ENCODE peak calls at places on chromosomes 7 and 10, in five cellular contexts. M is left ventricle myocardium superior; Z is stimulated activated CD8-positive, alpha-beta memory T cell treated with anti-CD3 and anti-CD28 coated beads, Interleukin-7, amount 100 ng/mL, for 1 hour; X is T-helper 1 cell; I is chondrocyte. L is an unnamed sample.

GRCh38 chr7:141949068-141949467 is 2.3 kb upstream of the CLEC5A start:
- DNase-seq in I (no peak), X (no peak), Z (no peak), M (no peak), L (no peak)

GRCh38 chr10:35453855-35454532 is 117.7 kb downstream of the CCNY start:
- DNase-seq in X (no peak), M (no peak), I (no peak), Z (no peak), L (peak)

GRCh38 chr7:141444956-141445355 is 106.3 kb upstream of the AGK start:
- DNase-seq in Z (no peak), M (no peak), X (no peak), I (no peak), L (no peak)

GRCh38 chr7:10560497-10560896 is 413.2 kb upstream of the PHF14 start:
- DNase-seq in M (no peak), X (no peak), I (no peak), Z (no peak), L (no peak)

GRCh38 chr10:77282163-77282562 is 355.4 kb downstream of the KCNMA1 start:
- DNase-seq in I (no peak), X (no peak), M (no peak), Z (no peak), L (no peak)

GRCh38 chr10:132663666-132664365 is 122.1 kb downstream of the NKX6-2 start:
- DNase-seq in M (no peak), I (no peak), Z (no peak), X (no peak), L (no peak)

GRCh38 chr10:15180736-15181135 is 12.2 kb upstream of the NMT2 start:
- DNase-seq in M (no peak), X (no peak), I (no peak), Z (no peak), L (no peak)

GRCh38 chr7:157080111-157080730 is 58.5 kb upstream of the UBE3C start:
- DNase-seq in X (no peak), M (no peak), Z (no peak), I (no peak), L (no peak)

GRCh38 chr7:123709525-123709924 is 39.3 kb downstream of the WASL start:
- DNase-seq in M (no peak), I (no peak), X (no peak), Z (no peak), L (peak)

GRCh38 chr7:5773661-5774086 is 7.8 kb downstream of the RNF216 start:
- DNase-seq in X (no peak), Z (no peak), I (no peak), M (no peak), L (peak)

GRCh38 chr10:77592946-77593636 is 44.5 kb downstream of the KCNMA1 start:
- DNase-seq in I (no peak), Z (no peak), X (no peak), M (no peak), L (peak)

GRCh38 chr10:10658157-10658556 is 359.5 kb upstream of the CELF2 start:
- DNase-seq in Z (no peak), I (no peak), X (no peak), M (no peak), L (peak)

GRCh38 chr7:81871606-81872265 is 101.9 kb upstream of the HGF start:
- DNase-seq in X (no peak), I (no peak), Z (no peak), M (no peak), L (no peak)

L was measured in astrocyte.